ENCODE peak calls at places on chromosomes 13 and 19, in ten cellular contexts. Z is naive thymus-derived CD8-positive, alpha-beta T cell; V is lower leg skin; P is HT-29; R is right atrium auricular region; D is fibroblast of mammary gland; S is T follicular helper cell; N is AML-193; E is T1000; X is T-helper 1 cell. M is an unnamed sample.

GRCh38 chr19:34962281-34962944 is 1.6 kb downstream of the ZNF792 start:
- DNase-seq in Z (no peak), V (no peak), P (peak), R (no peak), D (no peak), S (no peak), N (peak), E (no peak), X (no peak), M (peak)

GRCh38 chr13:95251641-95252040 is 49.6 kb downstream of the ABCC4 start:
- DNase-seq in Z (no peak), V (no peak), P (no peak), R (no peak), D (peak), S (no peak), N (no peak), E (no peak), X (no peak), M (no peak)

GRCh38 chr13:23449386-23450162 is 16.1 kb upstream of the SACS start:
- DNase-seq in Z (no peak), V (no peak), P (no peak), R (no peak), D (no peak), S (no peak), N (no peak), E (no peak), X (no peak), M (no peak)

GRCh38 chr13:31755803-31756212 is 16.5 kb downstream of the RXFP2 start:
- DNase-seq in Z (no peak), V (no peak), P (no peak), R (no peak), D (peak), S (no peak), N (no peak), E (peak), X (no peak), M (peak)

GRCh38 chr19:10104665-10105221 is 1.4 kb upstream of the PPAN start:
- DNase-seq in Z (peak), V (no peak), P (no peak), R (no peak), D (no peak), S (peak), N (no peak), E (no peak), X (peak), M (no peak)

GRCh38 chr19:18456974-18457373 is 19.0 kb upstream of the ISYNA1 start:
- DNase-seq in Z (no peak), V (no peak), P (no peak), R (peak), D (no peak), S (no peak), N (no peak), E (no peak), X (no peak), M (no peak)

GRCh38 chr19:38547446-38547845 is 70.3 kb downstream of the MAP4K1 start:
- DNase-seq in Z (no peak), V (no peak), P (no peak), R (no peak), D (no peak), S (no peak), N (no peak), E (no peak), X (no peak), M (no peak)

GRCh38 chr19:39167461-39168257 is 29.1 kb upstream of the NCCRP1 start:
- DNase-seq in Z (no peak), V (no peak), P (peak), R (no peak), D (no peak), S (no peak), N (no peak), E (no peak), X (no peak), M (no peak)

GRCh38 chr13:97659602-97660001 is 225.6 kb downstream of the RAP2A start:
- DNase-seq in Z (no peak), V (no peak), P (peak), R (no peak), D (peak), S (no peak), N (no peak), E (no peak), X (no peak), M (peak)

GRCh38 chr19:2528543-2529173 is 52.7 kb downstream of the GADD45B start:
- DNase-seq in Z (no peak), V (no peak), P (no peak), R (no peak), D (peak), S (no peak), N (no peak), E (no peak), X (no peak), M (no peak)

GRCh38 chr13:113041293-113041690 is 64.3 kb upstream of the F7 start:
- DNase-seq in Z (no peak), V (no peak), P (no peak), R (no peak), D (no peak), S (no peak), N (no peak), E (no peak), X (no peak), M (no peak)

GRCh38 chr19:28793391-28794168 is 419.4 kb downstream of the UQCRFS1 start:
- DNase-seq in Z (no peak), V (no peak), P (no peak), R (no peak), D (no peak), S (no peak), N (no peak), E (no peak), X (no peak), M (no peak)

GRCh38 chr19:57903298-57904174 is 12.9 kb downstream of the ZNF417 start:
- DNase-seq in Z (no peak), V (no peak), P (peak), R (no peak), D (peak), S (no peak), N (peak), E (no peak), X (no peak), M (peak)

GRCh38 chr13:101545521-101545920 is 93.0 kb downstream of the ITGBL1 start:
- DNase-seq in Z (no peak), V (no peak), P (no peak), R (no peak), D (no peak), S (no peak), N (no peak), E (no peak), X (no peak), M (peak)

GRCh38 chr19:32816555-32817099 is 52.9 kb downstream of the SLC7A9 start:
- DNase-seq in Z (no peak), V (no peak), P (no peak), R (no peak), D (no peak), S (no peak), N (no peak), E (no peak), X (no peak), M (no peak)

GRCh38 chr13:113009743-113010509 is 40.9 kb downstream of the MCF2L start:
- DNase-seq in Z (no peak), V (no peak), P (no peak), R (no peak), D (no peak), S (no peak), N (no peak), E (no peak), X (no peak), M (no peak)

GRCh38 chr19:17775991-17776803 is 18.7 kb upstream of the B3GNT3 start:
- DNase-seq in Z (no peak), V (no peak), P (no peak), R (no peak), D (peak), S (no peak), N (no peak), E (no peak), X (no peak), M (peak)

GRCh38 chr19:55704494-55705245 is 29.6 kb downstream of the EPN1 start:
- DNase-seq in Z (no peak), V (no peak), P (peak), R (no peak), D (peak), S (no peak), N (no peak), E (no peak), X (no peak), M (no peak)

GRCh38 chr13:75294110-75294509 is 187.9 kb downstream of the TBC1D4 start:
- DNase-seq in Z (no peak), V (no peak), P (no peak), R (no peak), D (no peak), S (no peak), N (no peak), E (no peak), X (no peak), M (no peak)